ENCODE peak calls at places on chromosomes 6 and 20, in ten cellular contexts. B is amniotic stem cell, F is NCI-H1105, M is mucosa of gallbladder, Z is RWPE1, K is T-helper 2 cell, P is NCI-H1417 treated with DMSO at 0.1 percent for 48 hours, H is H7, W is NCI-H187 treated with DMSO at 0.1 percent for 48 hours, I is M059J. Q is an unnamed sample.

GRCh38 chr20:36277546-36277945 is 28.6 kb upstream of the DLGAP4 start:
- DNase-seq in B (no peak), F (no peak), M (no peak), Z (no peak), K (no peak), P (no peak), H (peak), W (no peak), I (no peak), Q (no peak)

GRCh38 chr6:75094614-75095321 is 111.1 kb downstream of the COL12A1 start:
- DNase-seq in B (peak), F (no peak), M (no peak), Z (no peak), K (no peak), P (no peak), H (no peak), W (no peak), I (peak), Q (no peak)

GRCh38 chr20:39049148-39049547 is 87.0 kb downstream of the DHX35 start:
- DNase-seq in B (no peak), F (no peak), M (no peak), Z (no peak), K (no peak), P (no peak), H (no peak), W (no peak), I (no peak), Q (no peak)

GRCh38 chr20:32761831-32762753 is at the start of gene DNMT3B:
- DNase-seq in B (no peak), F (peak), M (peak), Z (peak), K (peak), P (no peak), H (peak), W (peak), I (peak), Q (no peak)

GRCh38 chr6:138600726-138601125 is 101.4 kb upstream of the NHSL1 start:
- DNase-seq in B (peak), F (no peak), M (no peak), Z (no peak), K (no peak), P (no peak), H (no peak), W (no peak), I (peak), Q (no peak)

GRCh38 chr6:10460096-10460495 is 45.2 kb upstream of the TFAP2A start:
- DNase-seq in B (no peak), F (no peak), M (no peak), Z (no peak), K (no peak), P (no peak), H (no peak), W (no peak), I (no peak), Q (no peak)

GRCh38 chr20:35144694-35145093 is 2.4 kb downstream of the EDEM2 start:
- DNase-seq in B (no peak), F (no peak), M (no peak), Z (no peak), K (no peak), P (no peak), H (no peak), W (no peak), I (no peak), Q (no peak)

GRCh38 chr6:117444600-117444999 is 18.9 kb upstream of the ROS1 start:
- DNase-seq in B (no peak), F (no peak), M (no peak), Z (no peak), K (no peak), P (no peak), H (no peak), W (no peak), I (no peak), Q (no peak)

GRCh38 chr20:38931984-38932383 is 5.8 kb downstream of the FAM83D start:
- DNase-seq in B (no peak), F (no peak), M (no peak), Z (no peak), K (no peak), P (no peak), H (no peak), W (no peak), I (peak), Q (no peak)

GRCh38 chr20:5002077-5002413 is 735 bp upstream of the SLC23A2 start:
- DNase-seq in B (no peak), F (no peak), M (no peak), Z (no peak), K (no peak), P (no peak), H (peak), W (no peak), I (no peak), Q (no peak)

GRCh38 chr6:65110031-65110430 is 597.0 kb downstream of the EYS start:
- DNase-seq in B (no peak), F (no peak), M (no peak), Z (peak), K (no peak), P (no peak), H (no peak), W (no peak), I (peak), Q (no peak)

GRCh38 chr6:85285146-85285545 is 164.7 kb upstream of the NT5E start:
- DNase-seq in B (no peak), F (no peak), M (no peak), Z (no peak), K (no peak), P (no peak), H (no peak), W (no peak), I (no peak), Q (no peak)

GRCh38 chr6:71248306-71248705 is 40.3 kb upstream of the OGFRL1 start:
- DNase-seq in B (peak), F (no peak), M (no peak), Z (peak), K (no peak), P (no peak), H (no peak), W (no peak), I (peak), Q (no peak)

GRCh38 chr20:41395669-41396664 is 29.3 kb upstream of the EMILIN3 start:
- DNase-seq in B (no peak), F (peak), M (no peak), Z (no peak), K (no peak), P (no peak), H (peak), W (no peak), I (peak), Q (no peak)

GRCh38 chr20:40489886-40490285 is 199.2 kb downstream of the MAFB start:
- DNase-seq in B (no peak), F (no peak), M (no peak), Z (peak), K (no peak), P (no peak), H (no peak), W (no peak), I (peak), Q (no peak)

GRCh38 chr6:110552076-110552475 is 75.7 kb upstream of the SLC22A16 start:
- DNase-seq in B (no peak), F (no peak), M (no peak), Z (no peak), K (no peak), P (no peak), H (no peak), W (no peak), I (no peak), Q (no peak)